ENCODE peak calls at places on chromosomes 5 and 9, in eight cellular contexts. N is body of pancreas, W is upper lobe of left lung, E is uterus, K is K562, Z is transverse colon, O is heart left ventricle, H is GM12891. P is an unnamed sample.

GRCh38 chr9:89610391-89610925 is 5.6 kb downstream of the GADD45G start:
- DNase-seq in Z (no peak), K (no peak), H (no peak), E (no peak), N (no peak), W (no peak), O (no peak), P (no peak)

GRCh38 chr5:108753877-108754276 is 6.2 kb downstream of the FER start:
- DNase-seq in O (no peak), K (no peak), H (no peak), W (no peak), N (no peak), Z (no peak), E (no peak), P (no peak)

GRCh38 chr5:111243353-111243752 is 19.2 kb downstream of the CAMK4 start:
- DNase-seq in E (no peak), Z (no peak), N (no peak), K (no peak), O (no peak), H (no peak), W (no peak), P (no peak)

GRCh38 chr9:22216730-22217160 is 207.6 kb upstream of the CDKN2B start:
- DNase-seq in E (no peak), K (no peak), Z (no peak), O (no peak), N (no peak), W (no peak), H (no peak), P (no peak)

GRCh38 chr9:120937127-120937526 is 10.5 kb upstream of the TRAF1 start:
- DNase-seq in Z (no peak), N (no peak), H (no peak), E (peak; percentile 50), O (no peak), W (no peak), K (no peak), P (no peak)

GRCh38 chr5:10366310-10367297 is 13.1 kb downstream of the MARCHF6 start:
- DNase-seq in H (no peak), W (peak; percentile 67), K (no peak), E (no peak), N (peak; percentile 60), O (no peak), Z (peak; percentile 42), P (no peak)

GRCh38 chr5:94908889-94909480 is 290.5 kb downstream of the SLF1 start:
- DNase-seq in O (no peak), N (no peak), K (peak; percentile 20), Z (no peak), E (no peak), W (no peak), H (no peak), P (peak; percentile 63)

GRCh38 chr5:53971096-53971495 is 339.3 kb downstream of the ARL15 start:
- DNase-seq in Z (no peak), H (no peak), K (no peak), E (no peak), O (no peak), W (no peak), N (no peak), P (no peak)

GRCh38 chr5:117131048-117131679 is 556.5 kb upstream of the SEMA6A start:
- DNase-seq in O (no peak), Z (no peak), H (no peak), E (no peak), N (no peak), W (no peak), K (no peak), P (no peak)

GRCh38 chr5:54317511-54318260 is 7.3 kb upstream of the ARL15 start:
- DNase-seq in Z (no peak), H (no peak), E (no peak), W (no peak), O (no peak), K (no peak), N (no peak), P (no peak)

GRCh38 chr5:128597151-128597550 is 59.1 kb upstream of the FBN2 start:
- DNase-seq in E (no peak), W (no peak), N (no peak), O (no peak), H (no peak), K (no peak), Z (no peak), P (no peak)

GRCh38 chr5:154107729-154108128 is 69.0 kb downstream of the MFAP3 start:
- DNase-seq in E (no peak), W (no peak), K (no peak), H (no peak), N (no peak), Z (no peak), O (no peak), P (no peak)

GRCh38 chr5:123036391-123037103 is at the start of gene PPIC:
- DNase-seq in O (peak; percentile 93), Z (peak; percentile 91), W (peak; percentile 87), K (peak; percentile 73), E (peak; percentile 81), H (peak; percentile 47), N (peak; percentile 90), P (peak; percentile 41)
- TF ChIP-seq POLR2A in O (peak; percentile 91), Z (peak; percentile 84), W (no peak), K (no peak), E (peak; percentile 29), H (no peak), N (peak; percentile 77), P (no peak)

DNA sequence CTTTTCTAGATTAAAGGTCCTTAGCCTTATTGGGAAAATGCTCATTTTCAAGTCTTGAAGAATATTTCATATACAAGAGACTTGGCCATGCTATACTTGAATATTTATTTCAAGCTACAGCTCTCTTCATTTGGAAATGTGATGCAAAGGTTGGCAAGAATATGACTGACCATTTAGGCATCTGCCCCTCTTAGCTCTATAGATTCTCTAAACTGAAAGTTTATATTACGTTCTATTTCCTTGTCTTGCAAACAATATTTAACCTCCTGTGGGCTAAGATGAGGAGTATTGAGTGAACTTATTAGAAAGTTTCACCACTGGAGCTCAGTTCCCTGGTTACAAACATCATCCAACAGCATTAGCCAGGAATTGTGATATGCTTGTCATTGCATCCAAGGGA is 593.1 kb downstream of the MAT2B start:
- DNase-seq in W (no peak), O (no peak), K (no peak), N (no peak), Z (no peak), H (no peak), E (no peak), P (no peak)
- TF ChIP-seq POLR2A in W (no peak), O (no peak), K (no peak), N (no peak), Z (no peak), H (no peak), E (no peak), P (no peak)

DNA sequence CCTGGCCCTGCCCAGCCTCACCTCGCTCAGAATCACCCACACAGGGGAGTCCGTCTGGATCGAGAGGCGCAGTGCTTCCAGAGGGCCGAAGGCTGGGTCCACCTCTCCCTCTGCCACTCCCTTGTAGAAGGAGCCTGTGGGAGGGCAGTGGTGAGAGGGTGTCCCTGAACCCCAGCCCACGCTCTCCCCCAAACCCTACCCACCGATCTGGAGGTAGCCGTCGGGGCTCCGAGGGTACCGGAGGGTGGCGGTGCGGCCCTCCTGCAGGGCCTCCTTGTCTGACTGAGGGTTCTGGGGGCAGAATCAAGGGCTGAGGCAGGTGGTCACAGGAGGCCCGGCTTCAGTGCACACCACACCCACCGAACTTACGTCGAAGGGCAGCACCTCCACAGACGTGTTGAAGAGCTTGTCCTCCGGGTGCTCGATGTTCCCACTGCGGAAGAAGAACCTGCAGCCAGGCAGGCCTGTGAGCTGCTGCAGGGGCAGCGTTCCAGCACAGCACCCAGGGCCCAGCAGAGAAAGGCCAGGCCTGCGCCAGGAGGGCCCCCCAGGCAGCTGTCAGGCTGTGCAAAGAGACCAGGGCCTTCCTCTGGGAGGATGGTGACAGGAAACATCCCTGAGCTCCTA is 4.5 kb downstream of the LTC4S start:
- DNase-seq in K (no peak), W (no peak), O (peak; percentile 54), H (no peak), N (no peak), Z (no peak), E (no peak), P (no peak)
- TF ChIP-seq POLR2A in K (no peak), W (no peak), O (no peak), H (no peak), N (no peak), Z (no peak), E (no peak), P (no peak)

GRCh38 chr9:14314424-14314928 is 535 bp upstream of the NFIB start:
- DNase-seq in W (peak; percentile 73), O (peak; percentile 74), Z (peak; percentile 82), H (no peak), N (peak; percentile 83), K (peak; percentile 42), E (peak; percentile 77), P (peak; percentile 37)

GRCh38 chr9:14316574-14317304 is 2.8 kb upstream of the NFIB start:
- DNase-seq in Z (no peak), H (no peak), K (no peak), E (no peak), N (no peak), W (no peak), O (no peak), P (no peak)

GRCh38 chr9:14313951-14314423 is at the start of gene NFIB:
- DNase-seq in O (peak; percentile 77), K (peak; percentile 46), N (peak; percentile 70), W (peak; percentile 44), H (no peak), Z (peak; percentile 36), E (peak; percentile 57), P (peak; percentile 39)

GRCh38 chr9:14315754-14316573 is 2.0 kb upstream of the NFIB start:
- DNase-seq in Z (peak; percentile 22), H (no peak), O (peak; percentile 66), E (peak; percentile 56), W (peak; percentile 22), N (no peak), K (peak; percentile 8), P (peak; percentile 18)

GRCh38 chr9:14314929-14315753 is 1.2 kb upstream of the NFIB start:
- DNase-seq in O (peak; percentile 98), K (peak; percentile 77), H (no peak), N (peak; percentile 95), E (peak; percentile 96), Z (peak; percentile 91), W (peak; percentile 91), P (peak; percentile 75)
- TF ChIP-seq POLR2A in O (peak; percentile 82), K (peak; percentile 32), H (no peak), N (peak; percentile 89), E (peak; percentile 26), Z (peak; percentile 39), W (peak; percentile 59), P (no peak)

DNA sequence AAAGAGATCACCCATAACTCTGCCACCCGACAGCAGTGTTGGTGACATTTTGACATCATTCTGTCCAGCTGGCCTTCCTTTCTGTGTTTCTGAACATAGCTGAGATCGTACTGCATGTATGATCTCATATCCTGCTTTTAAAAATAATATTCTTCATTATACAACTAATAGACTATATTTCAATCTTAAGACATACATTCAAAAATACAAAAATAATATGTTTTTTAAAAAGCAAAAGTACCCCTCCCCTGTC is 47.7 kb upstream of the RPL26L1 start:
- DNase-seq in N (no peak), H (no peak), Z (no peak), K (no peak), E (no peak), W (no peak), O (no peak), P (no peak)
- TF ChIP-seq POLR2A in N (no peak), H (no peak), Z (no peak), K (no peak), E (no peak), W (no peak), O (no peak), P (no peak)

DNA sequence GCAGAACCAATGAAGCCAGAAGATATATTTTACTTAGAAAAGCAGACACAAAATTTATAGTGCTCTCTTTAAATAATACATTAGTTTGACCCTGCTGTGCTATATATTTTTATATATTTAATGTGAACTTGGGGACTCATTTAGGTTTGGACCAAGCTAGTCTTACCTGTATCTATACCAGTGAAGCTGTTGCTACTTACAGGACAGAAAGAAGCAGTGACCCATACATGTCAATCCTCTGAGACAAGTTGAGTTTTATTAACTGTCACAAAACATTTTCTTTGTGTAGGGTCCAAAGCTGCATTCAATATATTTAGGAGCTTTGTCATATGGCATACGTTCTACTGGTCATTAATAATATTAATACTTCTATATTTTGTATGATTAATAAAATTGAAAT is 327.7 kb upstream of the NUDT12 start:
- DNase-seq in E (no peak), W (no peak), O (no peak), H (no peak), K (no peak), Z (no peak), N (no peak), P (no peak)
- TF ChIP-seq POLR2A in E (no peak), W (no peak), O (no peak), H (no peak), K (no peak), Z (no peak), N (no peak), P (no peak)